ENCODE peak calls at places on chromosomes 13 and 19, in six cellular contexts. G is neuronal stem cell, P is mesenchymal stem cell, S is H1, W is H9, H is IMR-90. C is an unnamed sample.

GRCh38 chr19:17538684-17539287 is 16.7 kb upstream of the COLGALT1 start:
- DNase-seq in H (no peak), G (no peak), W (no peak), P (peak), S (no peak), C (no peak)

GRCh38 chr19:17069249-17069648 is 6.0 kb downstream of the HAUS8 start:
- DNase-seq in G (no peak), H (no peak), S (no peak), P (no peak), W (no peak), C (no peak)

GRCh38 chr13:58165617-58166016 is 534.1 kb downstream of the PCDH17 start:
- DNase-seq in S (no peak), W (no peak), H (no peak), P (no peak), G (no peak), C (no peak)

GRCh38 chr19:27691991-27692390 is 1521.0 kb downstream of the UQCRFS1 start:
- DNase-seq in G (no peak), W (no peak), H (no peak), P (no peak), S (no peak), C (no peak)

GRCh38 chr19:13033819-13034611 is 38.7 kb downstream of the NFIX start:
- DNase-seq in S (no peak), W (peak), G (no peak), P (peak), H (peak), C (peak)

GRCh38 chr13:101572456-101572855 is 120.0 kb downstream of the ITGBL1 start:
- DNase-seq in S (no peak), W (no peak), P (no peak), H (peak), G (no peak), C (no peak)

GRCh38 chr19:31448221-31448657 is 99.0 kb upstream of the TSHZ3 start:
- DNase-seq in P (peak), W (no peak), S (no peak), G (no peak), H (peak), C (peak)

GRCh38 chr19:31349160-31349881 is at the start of gene TSHZ3:
- DNase-seq in S (no peak), H (peak), W (peak), P (peak), G (no peak), C (no peak)

GRCh38 chr19:3243851-3244700 is 19.6 kb downstream of the CELF5 start:
- DNase-seq in S (no peak), P (peak), G (peak), H (peak), W (peak), C (peak)

GRCh38 chr19:51479531-51480331 is 1.4 kb downstream of the CEACAM18 start:
- DNase-seq in G (no peak), W (no peak), H (no peak), P (no peak), S (no peak), C (no peak)

GRCh38 chr13:103663996-103664395 is 597.8 kb upstream of the SLC10A2 start:
- DNase-seq in S (no peak), W (no peak), P (no peak), G (no peak), H (no peak), C (no peak)

GRCh38 chr13:33723365-33723764 is 94.6 kb upstream of the RFC3 start:
- DNase-seq in P (peak), S (no peak), H (no peak), W (no peak), G (no peak), C (no peak)

GRCh38 chr13:55402867-55403266 is 1737.9 kb upstream of the PRR20A start:
- DNase-seq in S (no peak), H (no peak), P (no peak), W (no peak), G (no peak), C (no peak)

GRCh38 chr13:38350114-38350617 is 515 bp downstream of the UFM1 start:
- DNase-seq in W (no peak), H (peak), G (no peak), P (no peak), S (no peak), C (peak)

GRCh38 chr13:79995334-79995733 is 345.6 kb downstream of the SPRY2 start:
- DNase-seq in W (no peak), S (no peak), P (peak), H (peak), G (no peak), C (no peak)

GRCh38 chr19:39923862-39924261 is 10.6 kb downstream of the FCGBP start:
- DNase-seq in H (no peak), W (no peak), G (no peak), P (no peak), S (no peak), C (no peak)

DNA sequence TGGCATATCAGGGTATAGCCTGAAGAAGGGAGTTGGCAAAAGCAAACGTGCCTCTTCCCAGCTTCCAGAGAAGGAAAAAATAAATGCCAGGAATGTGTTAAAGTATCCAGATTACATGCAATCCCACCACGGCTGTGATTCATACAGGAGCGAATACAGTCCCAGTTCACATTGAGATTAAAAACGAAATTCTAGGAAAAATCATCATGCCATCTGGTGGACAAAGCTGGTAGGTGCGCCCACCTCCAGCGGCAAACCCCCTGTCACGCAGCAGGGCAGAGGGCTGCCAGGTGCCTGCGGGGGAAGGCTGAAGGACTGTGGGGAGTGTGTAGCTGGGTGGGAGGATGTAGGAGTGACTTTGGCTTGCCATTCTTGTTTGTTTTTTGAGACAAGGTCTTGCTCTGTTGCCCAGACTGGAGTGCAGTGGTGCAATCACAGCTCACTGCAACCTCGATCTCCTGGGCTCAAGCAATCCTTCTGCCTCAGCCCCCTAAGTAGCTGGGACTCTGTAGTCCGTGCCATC is 6.4 kb upstream of the DMWD start:
- DNase-seq in G (no peak), S (no peak), H (peak), W (peak), P (peak), C (peak)
- H2AFZ ChIP-seq in G (peak), S (no peak), H (peak), W (no peak), P (no peak), C (no peak)

DNA sequence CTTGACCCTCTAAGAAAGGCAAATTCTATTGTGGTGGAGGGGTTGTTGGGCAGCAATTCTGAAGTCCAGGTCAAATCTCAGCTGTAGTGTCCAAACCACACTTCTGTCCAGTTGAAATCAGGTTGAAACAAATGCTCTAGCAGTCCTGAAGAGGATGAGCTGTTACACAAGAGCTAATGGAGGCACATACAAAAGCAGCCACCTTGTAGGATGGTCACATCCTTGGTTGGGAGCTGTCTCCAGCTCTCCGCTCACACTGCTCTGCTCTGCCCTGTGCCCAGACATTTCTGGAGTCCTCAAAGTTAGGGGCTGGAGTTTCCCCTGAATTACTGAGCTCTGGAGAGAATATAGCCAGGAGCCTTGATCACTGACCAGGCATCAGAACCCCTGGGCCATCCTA is 47.2 kb downstream of the GPR12 start:
- DNase-seq in P (no peak), H (no peak), G (no peak), S (no peak), W (no peak), C (no peak)
- H2AK5ac ChIP-seq in P (no peak), H (no peak), G (no peak), S (no peak), W (no peak), C (no peak)

GRCh38 chr13:30113531-30113930 is 193.8 kb downstream of the KATNAL1 start:
- DNase-seq in S (no peak), W (no peak), G (no peak), P (no peak), H (no peak), C (no peak)
- H2AFZ ChIP-seq in S (no peak), W (no peak), G (peak), P (no peak), H (no peak), C (no peak)

GRCh38 chr19:41880329-41880708 is 2.7 kb upstream of the ARHGEF1 start:
- DNase-seq in G (no peak), H (no peak), S (no peak), W (no peak), P (no peak), C (no peak)

GRCh38 chr19:41883821-41884733 is 1.1 kb downstream of the ARHGEF1 start:
- DNase-seq in H (peak), W (peak), G (peak), P (peak), S (peak), C (peak)

GRCh38 chr19:41879670-41880328 is 2.7 kb downstream of the CD79A start:
- DNase-seq in P (no peak), W (no peak), G (no peak), H (no peak), S (no peak), C (no peak)

GRCh38 chr19:41883463-41883820 is 458 bp downstream of the ARHGEF1 start:
- DNase-seq in W (no peak), G (no peak), S (no peak), H (no peak), P (no peak), C (no peak)

DNA sequence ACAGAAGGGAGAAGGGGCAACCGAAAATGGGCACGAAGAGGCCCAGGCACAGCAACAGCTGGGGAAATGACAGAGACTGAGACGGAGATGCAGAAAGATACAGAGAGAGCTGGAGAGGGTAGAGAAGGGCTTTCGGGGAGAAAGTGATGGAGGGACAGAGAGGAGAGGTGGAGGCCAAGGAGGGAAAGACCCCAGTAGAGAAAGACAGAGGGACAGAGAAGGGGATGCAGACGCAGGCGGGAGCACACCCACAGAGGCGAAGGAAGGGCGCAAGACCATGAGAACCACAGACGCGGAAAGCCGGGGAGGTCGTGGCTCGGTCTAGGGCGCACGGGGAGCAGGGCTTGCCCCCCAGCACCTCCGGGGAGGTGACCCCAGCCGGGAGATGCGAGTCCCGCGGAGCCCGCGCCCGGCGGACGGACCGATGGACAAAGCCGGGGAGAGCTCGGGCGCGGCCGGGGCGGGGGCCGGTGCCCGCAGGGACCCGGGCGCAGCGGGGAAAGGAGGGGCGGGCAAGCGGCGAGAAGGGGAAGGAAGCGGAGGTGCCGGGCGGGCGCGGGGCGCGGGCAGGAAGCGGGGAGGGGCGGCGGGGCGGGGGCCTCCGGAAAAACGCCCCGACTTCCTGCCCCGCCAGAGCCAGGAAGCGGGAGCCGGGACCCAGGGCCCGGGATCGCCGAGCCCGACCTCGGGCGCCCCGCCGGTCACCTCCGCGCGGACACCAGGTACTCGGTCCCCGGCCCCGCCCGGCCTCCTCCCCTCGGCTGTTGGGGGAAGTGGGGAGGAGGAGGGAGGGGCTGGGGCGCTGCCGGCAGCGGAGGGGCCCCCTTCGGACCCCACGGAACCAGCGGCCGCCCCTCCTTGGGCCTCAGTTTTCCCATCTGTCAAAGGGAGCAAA is at the start of gene ARHGEF1:
- DNase-seq in G (no peak), P (peak), H (no peak), W (no peak), S (no peak), C (no peak)
- H2AK5ac ChIP-seq in G (peak), P (peak), H (peak), W (no peak), S (peak), C (peak)

GRCh38 chr19:57587529-57587928 is 3.6 kb downstream of the ZIK1 start:
- DNase-seq in G (no peak), S (no peak), P (no peak), W (no peak), H (peak), C (no peak)

GRCh38 chr19:57578487-57579205 is at the start of gene ZNF416:
- DNase-seq in G (peak), W (peak), H (peak), P (peak), S (peak), C (peak)

GRCh38 chr19:57583104-57583520 is 833 bp upstream of the ZIK1 start:
- DNase-seq in H (no peak), W (peak), P (no peak), G (no peak), S (no peak), C (no peak)

DNA sequence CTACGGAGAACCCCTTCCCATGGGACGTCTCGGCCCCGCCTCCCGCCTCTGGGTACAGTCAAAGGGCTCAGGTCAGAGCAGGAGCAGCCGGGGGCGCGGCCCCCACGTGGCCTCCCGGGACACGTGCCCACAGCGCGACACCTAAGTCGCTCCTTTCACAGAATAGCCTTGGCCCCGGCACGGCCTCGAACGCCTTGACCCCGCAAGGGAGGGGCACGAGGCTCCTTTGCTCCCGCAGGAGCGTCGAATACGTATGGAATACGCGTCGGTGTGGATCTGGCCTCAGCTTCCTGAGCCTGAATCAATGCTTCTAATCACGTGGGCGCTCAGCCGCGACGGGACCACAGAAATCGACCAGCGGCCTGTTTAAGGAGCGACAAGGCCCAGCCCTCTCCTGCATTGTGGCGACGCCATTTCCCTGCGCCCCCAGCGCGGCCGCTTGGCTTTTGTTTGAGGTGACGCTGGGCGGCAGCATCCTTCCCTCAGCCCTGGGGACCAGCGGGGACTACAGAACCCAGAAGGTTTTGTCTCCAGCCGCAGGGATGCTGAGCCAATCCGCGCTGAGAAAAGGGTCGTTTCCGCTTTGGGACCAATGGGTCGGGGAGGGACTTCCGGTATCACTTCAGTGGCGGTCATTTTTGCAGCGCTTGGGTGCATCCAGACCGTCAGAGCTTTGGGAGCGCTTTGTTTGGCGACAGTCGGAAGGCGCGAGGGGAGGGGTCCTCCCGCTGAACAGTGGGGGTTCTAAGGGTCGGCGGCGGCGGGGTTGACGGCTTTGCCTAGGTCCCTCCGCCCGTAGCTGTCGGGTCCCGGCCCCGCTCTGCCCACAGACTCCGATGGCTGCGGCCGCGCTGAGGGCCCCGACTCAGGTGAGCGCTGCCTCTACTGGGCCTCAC is at the start of gene ZIK1:
- DNase-seq in W (peak), P (peak), G (peak), H (peak), S (peak), C (peak)
- H2AFZ ChIP-seq in W (no peak), P (peak), G (peak), H (peak), S (peak), C (peak)

GRCh38 chr19:49590071-49590970 is 661 bp upstream of the PRR12 start:
- DNase-seq in S (peak), G (peak), W (peak), P (peak), H (peak), C (peak)
- H2AK5ac ChIP-seq in S (peak), G (peak), W (no peak), P (peak), H (peak), C (peak)

C was measured in trophoblast cell.